ENCODE peak calls at places on chromosomes 16 and 17, in five cellular contexts. M, U, D, A and Y are unnamed samples.

GRCh38 chr16:16042076-16042475 is 92.7 kb downstream of the ABCC1 start:
- DNase-seq in M (peak; percentile 89), U (no peak), D (peak; percentile 43), A (no peak), Y (no peak)

GRCh38 chr16:23962001-23962400 is 126.2 kb downstream of the PRKCB start:
- DNase-seq in M (no peak), U (no peak), D (no peak), A (no peak), Y (no peak)

GRCh38 chr17:74742153-74742515 is 5.1 kb downstream of the RAB37 start:
- DNase-seq in M (peak; percentile 53), U (no peak), D (no peak), A (no peak), Y (no peak)

GRCh38 chr17:32498362-32498761 is 11.6 kb downstream of the CDK5R1 start:
- DNase-seq in M (no peak), U (no peak), D (no peak), A (no peak), Y (no peak)

GRCh38 chr17:82489851-82490511 is 29.6 kb upstream of the FOXK2 start:
- DNase-seq in M (no peak), U (no peak), D (no peak), A (no peak), Y (no peak)

GRCh38 chr16:85441890-85442670 is 171.0 kb upstream of the GSE1 start:
- DNase-seq in M (no peak), U (no peak), D (no peak), A (no peak), Y (no peak)

GRCh38 chr17:81171941-81172340 is 5.9 kb upstream of the AATK start:
- DNase-seq in M (no peak), U (no peak), D (no peak), A (no peak), Y (no peak)

GRCh38 chr16:69111831-69112230 is 6.4 kb downstream of the HAS3 start:
- DNase-seq in M (no peak), U (no peak), D (no peak), A (no peak), Y (no peak)

GRCh38 chr17:82281502-82282238 is 8.2 kb upstream of the CSNK1D start:
- DNase-seq in M (peak; percentile 61), U (peak; percentile 93), D (no peak), A (no peak), Y (no peak)

GRCh38 chr16:9827062-9827752 is 355.0 kb downstream of the GRIN2A start:
- DNase-seq in M (no peak), U (no peak), D (no peak), A (no peak), Y (no peak)

GRCh38 chr16:77211880-77212735 is 12.9 kb downstream of the SYCE1L start:
- DNase-seq in M (peak; percentile 18), U (peak; percentile 56), D (no peak), A (no peak), Y (no peak)

GRCh38 chr16:67326472-67327309 is at the start of the genes KCTD19 and LRRC36:
- DNase-seq in M (peak; percentile 67), U (peak; percentile 30), D (no peak), A (peak; percentile 21), Y (peak; percentile 91)

GRCh38 chr17:74759243-74759801 is 10.9 kb downstream of the NHERF1 start:
- DNase-seq in M (no peak), U (no peak), D (no peak), A (no peak), Y (no peak)

GRCh38 chr17:46028374-46028773 is 29.3 kb downstream of the STH start:
- DNase-seq in M (no peak), U (no peak), D (no peak), A (no peak), Y (no peak)

GRCh38 chr17:5769936-5770335 is 185.6 kb upstream of the NLRP1 start:
- DNase-seq in M (no peak), U (no peak), D (no peak), A (no peak), Y (no peak)

GRCh38 chr16:87864331-87864989 is 4.8 kb downstream of the SLC7A5 start:
- DNase-seq in M (no peak), U (peak; percentile 66), D (no peak), A (no peak), Y (no peak)

GRCh38 chr16:89643769-89644300 is 13.7 kb downstream of the CHMP1A start:
- DNase-seq in M (no peak), U (no peak), D (no peak), A (no peak), Y (no peak)

GRCh38 chr16:89575247-89576172 is at the start of gene CPNE7:
- DNase-seq in M (no peak), U (no peak), D (no peak), A (no peak), Y (no peak)

GRCh38 chr16:35140293-35140986 is 1681.0 kb downstream of the TP53TG3F start:
- DNase-seq in M (no peak), U (no peak), D (no peak), A (no peak), Y (peak; percentile 81)

GRCh38 chr17:2023692-2024571 is 1.2 kb downstream of the RTN4RL1 start:
- DNase-seq in M (peak; percentile 44), U (peak; percentile 41), D (no peak), A (peak; percentile 83), Y (no peak)

GRCh38 chr17:17061516-17061915 is 19.3 kb downstream of the MPRIP start:
- DNase-seq in M (no peak), U (no peak), D (no peak), A (no peak), Y (peak; percentile 69)

GRCh38 chr17:13283606-13284005 is 265.8 kb upstream of the ELAC2 start:
- DNase-seq in M (no peak), U (no peak), D (no peak), A (no peak), Y (no peak)

GRCh38 chr17:29084476-29085148 is 41.7 kb downstream of the PIPOX start:
- DNase-seq in M (no peak), U (no peak), D (no peak), A (no peak), Y (no peak)

GRCh38 chr16:87780385-87780989 is 14.7 kb upstream of the KLHDC4 start:
- DNase-seq in M (peak; percentile 78), U (peak; percentile 48), D (no peak), A (peak; percentile 14), Y (no peak)

GRCh38 chr17:30600830-30601494 is 123.8 kb downstream of the GOSR1 start:
- DNase-seq in M (peak; percentile 36), U (peak; percentile 39), D (no peak), A (no peak), Y (no peak)

GRCh38 chr17:63358111-63358839 is 87.8 kb downstream of the CYB561 start:
- DNase-seq in M (peak; percentile 87), U (peak; percentile 47), D (no peak), A (no peak), Y (no peak)

GRCh38 chr17:76474238-76474637 is 6.8 kb downstream of the AANAT start:
- DNase-seq in M (no peak), U (no peak), D (no peak), A (no peak), Y (no peak)